ENCODE peak calls at places on chromosomes 2 and 18, in six cellular contexts. X is NCI-H1092, K is neuronal stem cell, N is foreskin fibroblast, Y is GM23338, C is GM06990. M is an unnamed sample.

GRCh38 chr2:221533299-221533698 is 38.8 kb downstream of the EPHA4 start:
- DNase-seq in X (no peak), K (no peak), N (peak), Y (no peak), C (no peak), M (no peak)

GRCh38 chr2:81412681-81413080 is 1108.1 kb upstream of the LRRTM1 start:
- DNase-seq in X (no peak), K (no peak), N (no peak), Y (no peak), C (no peak), M (no peak)

GRCh38 chr18:3458952-3459853 is 9.2 kb downstream of the TGIF1 start:
- DNase-seq in X (no peak), K (no peak), N (peak), Y (no peak), C (no peak), M (peak)

GRCh38 chr2:17470855-17471641 is 47.2 kb downstream of the RAD51AP2 start:
- DNase-seq in X (peak), K (peak), N (peak), Y (peak), C (peak), M (peak)

GRCh38 chr2:27989149-27989548 is 98.6 kb downstream of the BABAM2 start:
- DNase-seq in X (no peak), K (no peak), N (no peak), Y (no peak), C (no peak), M (no peak)

GRCh38 chr2:28539095-28539494 is 43.2 kb downstream of the PLB1 start:
- DNase-seq in X (no peak), K (no peak), N (no peak), Y (no peak), C (no peak), M (no peak)

GRCh38 chr2:65096948-65097347 is 33.0 kb downstream of the RAB1A start:
- DNase-seq in X (no peak), K (no peak), N (peak), Y (no peak), C (no peak), M (no peak)

GRCh38 chr18:13278231-13278630 is 59.7 kb downstream of the LDLRAD4 start:
- DNase-seq in X (no peak), K (no peak), N (no peak), Y (no peak), C (no peak), M (no peak)

GRCh38 chr2:85648619-85649018 is 19.4 kb downstream of the SFTPB start:
- DNase-seq in X (no peak), K (no peak), N (peak), Y (peak), C (no peak), M (peak)

GRCh38 chr2:203463176-203463797 is 71.8 kb downstream of the RAPH1 start:
- DNase-seq in X (no peak), K (no peak), N (peak), Y (no peak), C (no peak), M (no peak)

GRCh38 chr2:68921646-68922045 is 31.0 kb downstream of the GKN2 start:
- DNase-seq in X (no peak), K (no peak), N (no peak), Y (no peak), C (no peak), M (no peak)

GRCh38 chr2:157792345-157793052 is 83.6 kb downstream of the ACVR1 start:
- DNase-seq in X (no peak), K (no peak), N (peak), Y (no peak), C (no peak), M (no peak)

GRCh38 chr2:137964066-137964858 is at the start of gene HNMT:
- DNase-seq in X (no peak), K (peak), N (peak), Y (peak), C (no peak), M (peak)

GRCh38 chr2:236054661-236055060 is 113.5 kb downstream of the GBX2 start:
- DNase-seq in X (no peak), K (no peak), N (no peak), Y (no peak), C (no peak), M (no peak)

GRCh38 chr2:27222407-27222806 is 5.2 kb downstream of the CAD start:
- DNase-seq in X (no peak), K (no peak), N (no peak), Y (no peak), C (no peak), M (no peak)

GRCh38 chr2:156538083-156538504 is 101.9 kb downstream of the GPD2 start:
- DNase-seq in X (no peak), K (no peak), N (peak), Y (peak), C (no peak), M (no peak)

GRCh38 chr2:85437488-85438290 is 19.2 kb downstream of the SH2D6 start:
- DNase-seq in X (peak), K (peak), N (peak), Y (peak), C (peak), M (peak)

GRCh38 chr2:11701831-11702301 is 31.9 kb upstream of the NTSR2 start:
- DNase-seq in X (no peak), K (no peak), N (no peak), Y (no peak), C (no peak), M (no peak)

GRCh38 chr2:238771193-238771592 is 76.7 kb upstream of the TWIST2 start:
- DNase-seq in X (no peak), K (no peak), N (peak), Y (peak), C (no peak), M (peak)

GRCh38 chr18:8730080-8730827 is 24.9 kb downstream of the MTCL1 start:
- DNase-seq in X (no peak), K (no peak), N (no peak), Y (no peak), C (no peak), M (no peak)

GRCh38 chr2:26175716-26176615 is 3.1 kb downstream of the GAREM2 start:
- DNase-seq in X (no peak), K (no peak), N (no peak), Y (no peak), C (no peak), M (no peak)

GRCh38 chr2:168662651-168663208 is 139.7 kb upstream of the NOSTRIN start:
- DNase-seq in X (no peak), K (no peak), N (no peak), Y (no peak), C (no peak), M (peak)

GRCh38 chr2:148048475-148049221 is 27.8 kb downstream of the MBD5 start:
- DNase-seq in X (no peak), K (no peak), N (no peak), Y (no peak), C (peak), M (no peak)

GRCh38 chr2:64202206-64202864 is 58.1 kb upstream of the PELI1 start:
- DNase-seq in X (no peak), K (no peak), N (peak), Y (peak), C (no peak), M (peak)

GRCh38 chr2:129092871-129093385 is 774.3 kb upstream of the HS6ST1 start:
- DNase-seq in X (peak), K (no peak), N (no peak), Y (no peak), C (no peak), M (no peak)

GRCh38 chr2:130286983-130287655 is 55.6 kb upstream of the IMP4 start:
- DNase-seq in X (no peak), K (no peak), N (no peak), Y (no peak), C (no peak), M (no peak)

GRCh38 chr2:52178845-52179244 is 1146.9 kb upstream of the NRXN1 start:
- DNase-seq in X (no peak), K (no peak), N (peak), Y (no peak), C (no peak), M (no peak)

GRCh38 chr2:197306691-197307030 is 3.9 kb downstream of the ANKRD44 start:
- DNase-seq in X (no peak), K (no peak), N (peak), Y (no peak), C (no peak), M (no peak)

GRCh38 chr2:28250006-28250405 is 142.7 kb upstream of the FOSL2 start:
- DNase-seq in X (no peak), K (no peak), N (peak), Y (no peak), C (no peak), M (no peak)

M was measured in SK-MEL-5.